ENCODE peak calls at places on chromosomes 13 and 19, in six cellular contexts. Y is effector CD8-positive, alpha-beta T cell; J is AG10803; L is fibroblast of the aortic adventitia; B is stimulated activated CD8-positive, alpha-beta memory T cell treated with anti-CD3 and anti-CD28 coated beads, Interleukin-15, amount 100 ng/mL, for 24 hours; V is ascending aorta. N is an unnamed sample.

GRCh38 chr13:110382229-110382628 is 75.1 kb downstream of the COL4A2 start:
- DNase-seq in Y (no peak), J (peak; percentile 70), L (peak; percentile 59), B (no peak), V (no peak), N (no peak)

GRCh38 chr19:926595-927043 is 784 bp downstream of the ARID3A start:
- DNase-seq in Y (no peak), J (no peak), L (peak; percentile 38), B (no peak), V (no peak), N (no peak)

GRCh38 chr13:77300176-77301141 is 26.4 kb downstream of the MYCBP2 start:
- DNase-seq in Y (no peak), J (peak; percentile 74), L (peak; percentile 77), B (no peak), V (no peak), N (peak; percentile 40)

GRCh38 chr13:33262069-33262487 is 23.5 kb downstream of the STARD13 start:
- DNase-seq in Y (no peak), J (no peak), L (peak; percentile 18), B (no peak), V (no peak), N (no peak)

GRCh38 chr19:37936166-37936565 is 29.2 kb downstream of the SIPA1L3 start:
- DNase-seq in Y (no peak), J (no peak), L (no peak), B (no peak), V (no peak), N (no peak)

GRCh38 chr19:50906217-50906616 is 5.0 kb downstream of the KLK4 start:
- DNase-seq in Y (no peak), J (no peak), L (peak; percentile 12), B (peak; percentile 20), V (no peak), N (no peak)

GRCh38 chr19:48745208-48745995 is 1.3 kb downstream of the IZUMO1 start:
- DNase-seq in Y (peak; percentile 9), J (peak; percentile 43), L (peak; percentile 54), B (no peak), V (no peak), N (peak; percentile 79)

GRCh38 chr19:15014579-15014978 is 34.7 kb upstream of the CASP14 start:
- DNase-seq in Y (no peak), J (no peak), L (no peak), B (no peak), V (no peak), N (no peak)

GRCh38 chr19:13260883-13261653 is 110.9 kb downstream of the IER2 start:
- DNase-seq in Y (no peak), J (peak; percentile 87), L (peak; percentile 87), B (no peak), V (no peak), N (peak; percentile 93)

GRCh38 chr13:109715902-109716301 is 70.5 kb downstream of the IRS2 start:
- DNase-seq in Y (no peak), J (peak; percentile 55), L (no peak), B (no peak), V (no peak), N (peak; percentile 51)